ENCODE peak calls at places on chromosome 11, in ten cellular contexts. W is sigmoid colon, D is cardiac muscle cell, I is fibroblast of lung, S is IMR-90, M is MM.1S, Y is neuronal stem cell, Q is endothelial cell of umbilical vein, H is lung, U is GM23248. N is an unnamed sample.

GRCh38 chr11:17538731-17539130 is 5.5 kb downstream of the USH1C start:
- DNase-seq in S (no peak), D (no peak), M (no peak), W (peak; percentile 35), Y (no peak), I (no peak), H (no peak), U (no peak), Q (no peak), N (no peak)

GRCh38 chr11:7418061-7418460 is 67.2 kb upstream of the OLFML1 start:
- DNase-seq in Q (no peak), H (no peak), U (no peak), W (no peak), M (no peak), I (no peak), S (no peak), Y (no peak), D (no peak), N (no peak)

GRCh38 chr11:77152846-77153245 is 24.8 kb downstream of the MYO7A start:
- DNase-seq in H (no peak), W (no peak), U (no peak), I (peak; percentile 23), S (peak; percentile 18), Y (no peak), D (peak; percentile 68), M (no peak), Q (no peak), N (no peak)

GRCh38 chr11:4684631-4685285 is 12.9 kb downstream of the OR51E2 start:
- DNase-seq in I (no peak), M (peak; percentile 83), H (no peak), S (no peak), W (no peak), Q (no peak), U (no peak), Y (no peak), D (no peak), N (no peak)

GRCh38 chr11:35077709-35078695 is 61.0 kb upstream of the CD44 start:
- DNase-seq in D (no peak), I (no peak), Q (peak; percentile 76), S (peak; percentile 84), H (no peak), M (peak; percentile 53), U (peak; percentile 85), Y (no peak), W (no peak), N (no peak)

GRCh38 chr11:44990665-44991064 is 40.0 kb upstream of the TP53I11 start:
- DNase-seq in I (no peak), M (no peak), Q (no peak), W (peak; percentile 40), S (no peak), D (no peak), Y (no peak), U (no peak), H (no peak), N (no peak)

GRCh38 chr11:32374261-32374711 is 61.1 kb downstream of the WT1 start:
- DNase-seq in I (peak; percentile 46), H (no peak), Y (peak; percentile 33), S (peak; percentile 15), M (peak; percentile 75), W (no peak), Q (peak; percentile 35), U (peak; percentile 39), D (peak; percentile 67), N (peak; percentile 62)

GRCh38 chr11:134580635-134581025 is 168.6 kb upstream of the B3GAT1 start:
- DNase-seq in U (no peak), W (peak; percentile 53), S (no peak), H (peak; percentile 16), Q (no peak), I (no peak), M (no peak), Y (no peak), D (no peak), N (no peak)

GRCh38 chr11:129998905-129999304 is 3.7 kb downstream of the PRDM10 start:
- DNase-seq in I (no peak), Q (no peak), W (no peak), Y (no peak), S (no peak), H (no peak), U (no peak), D (no peak), M (no peak), N (no peak)

GRCh38 chr11:129999407-129999806 is 3.2 kb downstream of the PRDM10 start:
- DNase-seq in W (no peak), U (no peak), S (no peak), H (no peak), Y (no peak), D (no peak), M (no peak), Q (no peak), I (no peak), N (no peak)

GRCh38 chr11:129997513-129997912 is 5.1 kb downstream of the PRDM10 start:
- DNase-seq in I (no peak), Q (no peak), H (no peak), W (no peak), Y (no peak), M (no peak), D (no peak), S (no peak), U (no peak), N (no peak)

GRCh38 chr11:129996113-129996870 is 6.3 kb downstream of the PRDM10 start:
- DNase-seq in H (no peak), U (no peak), I (peak; percentile 12), W (peak; percentile 75), S (no peak), Q (peak; percentile 16), M (no peak), Y (no peak), D (peak; percentile 33), N (no peak)

GRCh38 chr11:129998107-129998506 is 4.5 kb downstream of the PRDM10 start:
- DNase-seq in W (no peak), Y (no peak), S (no peak), Q (no peak), D (no peak), H (no peak), I (no peak), M (no peak), U (no peak), N (no peak)
- H3K27ac ChIP-seq in W (no peak overlapping the region), Y (no peak overlapping the region), S (no peak overlapping the region), Q (no peak overlapping the region), D (no peak overlapping the region), H (no peak overlapping the region), I (no peak overlapping the region), M (no peak overlapping the region), U (no peak overlapping the region), N (no peak overlapping the region)

GRCh38 chr11:61689164-61689496 is 8.9 kb downstream of the DAGLA start:
- DNase-seq in U (no peak), H (no peak), W (no peak), D (no peak), M (no peak), I (no peak), Y (no peak), S (no peak), Q (no peak), N (no peak)
- H3K27ac ChIP-seq in U (peak overlapping the region; percentile 75), H (peak overlapping the region; percentile 13), W (peak overlapping the region; percentile 81), D (no peak overlapping the region), M (no peak overlapping the region), I (no peak overlapping the region), Y (no peak overlapping the region), S (no peak overlapping the region), Q (no peak overlapping the region), N (no peak overlapping the region)

GRCh38 chr11:72615329-72615728 is 58.9 kb downstream of the PDE2A start:
- DNase-seq in I (no peak), Y (no peak), M (no peak), Q (no peak), U (no peak), W (no peak), H (no peak), D (no peak), S (no peak), N (no peak)

GRCh38 chr11:72614381-72614780 is 59.8 kb downstream of the PDE2A start:
- DNase-seq in Q (no peak), D (peak; percentile 43), I (no peak), W (no peak), U (no peak), M (no peak), H (no peak), Y (no peak), S (no peak), N (no peak)

GRCh38 chr11:72618801-72619200 is 55.4 kb downstream of the PDE2A start:
- DNase-seq in Y (no peak), D (peak; percentile 55), H (no peak), W (no peak), M (no peak), Q (no peak), U (no peak), S (peak; percentile 8), I (peak; percentile 12), N (no peak)

GRCh38 chr11:72617080-72617744 is 57.0 kb downstream of the PDE2A start:
- DNase-seq in I (peak; percentile 15), H (no peak), M (no peak), D (peak; percentile 39), Q (no peak), Y (no peak), W (peak; percentile 93), U (peak; percentile 48), S (peak; percentile 3), N (peak; percentile 53)

GRCh38 chr11:72616655-72617054 is 57.6 kb downstream of the PDE2A start:
- DNase-seq in D (no peak), U (no peak), S (no peak), W (no peak), Q (no peak), M (no peak), H (no peak), Y (no peak), I (no peak), N (no peak)
- H3K27ac ChIP-seq in D (no peak overlapping the region), U (no peak overlapping the region), S (no peak overlapping the region), W (peak overlapping the region; percentile 72), Q (no peak overlapping the region), M (no peak overlapping the region), H (peak overlapping the region; percentile 7), Y (no peak overlapping the region), I (no peak overlapping the region), N (no peak overlapping the region)

GRCh38 chr11:74141908-74142307 is 28.9 kb downstream of the C2CD3 start:
- DNase-seq in U (no peak), M (no peak), I (no peak), Q (no peak), S (no peak), Y (no peak), D (no peak), H (no peak), W (no peak), N (no peak)

GRCh38 chr11:74142624-74143023 is 28.2 kb downstream of the C2CD3 start:
- DNase-seq in H (no peak), Y (no peak), M (no peak), U (peak; percentile 30), S (peak; percentile 70), W (no peak), Q (no peak), I (no peak), D (no peak), N (no peak)

GRCh38 chr11:74153224-74153623 is 17.6 kb downstream of the C2CD3 start:
- DNase-seq in W (no peak), D (no peak), U (no peak), H (no peak), Q (no peak), M (no peak), S (no peak), I (no peak), Y (no peak), N (no peak)

GRCh38 chr11:74144592-74144991 is 26.2 kb downstream of the C2CD3 start:
- DNase-seq in H (no peak), I (no peak), M (no peak), S (no peak), D (no peak), Y (no peak), W (no peak), U (no peak), Q (no peak), N (no peak)

DNA sequence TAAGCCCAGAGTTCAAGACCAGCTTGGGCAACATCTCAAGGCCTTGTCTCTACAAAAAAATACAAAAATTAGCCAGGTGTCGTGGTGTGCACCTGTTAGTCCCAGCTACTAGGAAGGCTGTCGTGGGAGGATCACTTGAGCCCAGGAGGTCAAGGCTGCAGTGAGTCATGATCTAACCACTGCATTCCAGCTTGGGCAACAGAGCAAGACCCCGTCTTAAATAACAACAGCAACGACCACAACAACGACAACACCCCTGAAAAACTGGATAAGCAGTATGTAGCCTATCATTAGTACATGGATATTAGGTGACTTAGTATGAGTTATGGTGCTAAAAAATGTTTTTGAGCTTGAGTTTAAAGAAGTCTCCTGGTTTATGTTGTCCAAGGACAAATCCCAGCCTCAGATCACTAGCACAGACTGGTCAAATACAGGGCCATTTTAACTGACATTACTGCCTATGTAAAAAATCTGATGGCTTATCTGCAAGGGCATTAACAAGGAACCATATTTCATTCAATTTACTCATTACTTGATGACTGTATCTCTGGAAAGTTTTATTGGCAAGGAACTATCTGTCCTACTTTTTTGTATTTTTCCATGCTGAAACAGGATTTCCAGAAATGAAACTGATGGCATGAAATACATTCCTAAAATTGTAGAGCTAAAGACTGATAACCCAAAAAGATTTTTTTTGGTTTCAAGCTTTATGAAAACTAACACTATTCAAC is 23.4 kb downstream of the C2CD3 start:
- DNase-seq in H (no peak), Y (no peak), S (peak; percentile 28), I (peak; percentile 22), U (peak; percentile 9), Q (no peak), W (no peak), M (no peak), D (peak; percentile 21), N (no peak)
- H3K27ac ChIP-seq in H (no peak overlapping the region), Y (no peak overlapping the region), S (no peak overlapping the region), I (no peak overlapping the region), U (no peak overlapping the region), Q (no peak overlapping the region), W (no peak overlapping the region), M (no peak overlapping the region), D (no peak overlapping the region), N (no peak overlapping the region)

N was measured in ovary.